ENCODE peak calls at places on chromosomes 7 and 10, in nine cellular contexts. One of them, this sample, is unnamed.

GRCh38 chr7:77887567-77887966 is 89.0 kb downstream of the PHTF2 start:
- DNase-seq in tibial nerve: no peak
- DNase-seq in effector memory CD8-positive, alpha-beta T cell: no peak
- DNase-seq in cardiac muscle cell: no peak
- DNase-seq in stimulated activated CD8-positive, alpha-beta memory T cell treated with anti-CD3 and anti-CD28 coated beads, Interleukin-15, amount 100 ng/mL, for 24 hours: no peak
- DNase-seq in stimulated activated CD4-positive, alpha-beta T cell treated with anti-CD3 and anti-CD28 coated beads, Interleukin-1b, Interleukin-23, amount 100 ng/mL, for 24 hours: no peak
- DNase-seq in astrocyte of the spinal cord: peak
- DNase-seq in nucleus accumbens: no peak
- DNase-seq in HAP-1: no peak
- DNase-seq in this sample: no peak

GRCh38 chr7:38448076-38448475 is 174.6 kb upstream of the TARP start:
- DNase-seq in stimulated activated CD8-positive, alpha-beta memory T cell treated with anti-CD3 and anti-CD28 coated beads, Interleukin-15, amount 100 ng/mL, for 24 hours: no peak
- DNase-seq in tibial nerve: no peak
- DNase-seq in astrocyte of the spinal cord: peak
- DNase-seq in effector memory CD8-positive, alpha-beta T cell: no peak
- DNase-seq in stimulated activated CD4-positive, alpha-beta T cell treated with anti-CD3 and anti-CD28 coated beads, Interleukin-1b, Interleukin-23, amount 100 ng/mL, for 24 hours: no peak
- DNase-seq in nucleus accumbens: no peak
- DNase-seq in cardiac muscle cell: no peak
- DNase-seq in HAP-1: no peak
- DNase-seq in this sample: no peak

GRCh38 chr10:104638861-104639594 is 2.1 kb upstream of the SORCS3 start:
- DNase-seq in effector memory CD8-positive, alpha-beta T cell: no peak
- DNase-seq in tibial nerve: no peak
- DNase-seq in astrocyte of the spinal cord: no peak
- DNase-seq in stimulated activated CD8-positive, alpha-beta memory T cell treated with anti-CD3 and anti-CD28 coated beads, Interleukin-15, amount 100 ng/mL, for 24 hours: no peak
- DNase-seq in cardiac muscle cell: peak
- DNase-seq in nucleus accumbens: no peak
- DNase-seq in HAP-1: no peak
- DNase-seq in stimulated activated CD4-positive, alpha-beta T cell treated with anti-CD3 and anti-CD28 coated beads, Interleukin-1b, Interleukin-23, amount 100 ng/mL, for 24 hours: no peak
- DNase-seq in this sample: no peak

GRCh38 chr10:121085386-121085785 is 234.2 kb downstream of the WDR11 start:
- DNase-seq in effector memory CD8-positive, alpha-beta T cell: no peak
- DNase-seq in tibial nerve: no peak
- DNase-seq in nucleus accumbens: no peak
- DNase-seq in stimulated activated CD4-positive, alpha-beta T cell treated with anti-CD3 and anti-CD28 coated beads, Interleukin-1b, Interleukin-23, amount 100 ng/mL, for 24 hours: no peak
- DNase-seq in cardiac muscle cell: no peak
- DNase-seq in stimulated activated CD8-positive, alpha-beta memory T cell treated with anti-CD3 and anti-CD28 coated beads, Interleukin-15, amount 100 ng/mL, for 24 hours: no peak
- DNase-seq in HAP-1: no peak
- DNase-seq in astrocyte of the spinal cord: no peak
- DNase-seq in this sample: peak

GRCh38 chr7:117274951-117275350 is 47.9 kb downstream of the WNT2 start:
- DNase-seq in nucleus accumbens: no peak
- DNase-seq in HAP-1: no peak
- DNase-seq in tibial nerve: no peak
- DNase-seq in effector memory CD8-positive, alpha-beta T cell: no peak
- DNase-seq in stimulated activated CD4-positive, alpha-beta T cell treated with anti-CD3 and anti-CD28 coated beads, Interleukin-1b, Interleukin-23, amount 100 ng/mL, for 24 hours: no peak
- DNase-seq in cardiac muscle cell: no peak
- DNase-seq in stimulated activated CD8-positive, alpha-beta memory T cell treated with anti-CD3 and anti-CD28 coated beads, Interleukin-15, amount 100 ng/mL, for 24 hours: no peak
- DNase-seq in astrocyte of the spinal cord: no peak
- DNase-seq in this sample: no peak

GRCh38 chr10:11699546-11700097 is 42.6 kb upstream of the ECHDC3 start:
- DNase-seq in nucleus accumbens: no peak
- DNase-seq in astrocyte of the spinal cord: no peak
- DNase-seq in HAP-1: no peak
- DNase-seq in tibial nerve: no peak
- DNase-seq in stimulated activated CD4-positive, alpha-beta T cell treated with anti-CD3 and anti-CD28 coated beads, Interleukin-1b, Interleukin-23, amount 100 ng/mL, for 24 hours: no peak
- DNase-seq in cardiac muscle cell: no peak
- DNase-seq in effector memory CD8-positive, alpha-beta T cell: no peak
- DNase-seq in stimulated activated CD8-positive, alpha-beta memory T cell treated with anti-CD3 and anti-CD28 coated beads, Interleukin-15, amount 100 ng/mL, for 24 hours: no peak
- DNase-seq in this sample: no peak

GRCh38 chr7:47278043-47278442 is 303.9 kb downstream of the TNS3 start:
- DNase-seq in effector memory CD8-positive, alpha-beta T cell: no peak
- DNase-seq in stimulated activated CD8-positive, alpha-beta memory T cell treated with anti-CD3 and anti-CD28 coated beads, Interleukin-15, amount 100 ng/mL, for 24 hours: no peak
- DNase-seq in astrocyte of the spinal cord: no peak
- DNase-seq in tibial nerve: no peak
- DNase-seq in stimulated activated CD4-positive, alpha-beta T cell treated with anti-CD3 and anti-CD28 coated beads, Interleukin-1b, Interleukin-23, amount 100 ng/mL, for 24 hours: no peak
- DNase-seq in cardiac muscle cell: no peak
- DNase-seq in nucleus accumbens: no peak
- DNase-seq in HAP-1: no peak
- DNase-seq in this sample: no peak

GRCh38 chr10:43128958-43129706 is 9.1 kb upstream of the CSGALNACT2 start:
- DNase-seq in HAP-1: no peak
- DNase-seq in effector memory CD8-positive, alpha-beta T cell: no peak
- DNase-seq in cardiac muscle cell: no peak
- DNase-seq in stimulated activated CD8-positive, alpha-beta memory T cell treated with anti-CD3 and anti-CD28 coated beads, Interleukin-15, amount 100 ng/mL, for 24 hours: no peak
- DNase-seq in tibial nerve: no peak
- DNase-seq in astrocyte of the spinal cord: peak
- DNase-seq in nucleus accumbens: no peak
- DNase-seq in stimulated activated CD4-positive, alpha-beta T cell treated with anti-CD3 and anti-CD28 coated beads, Interleukin-1b, Interleukin-23, amount 100 ng/mL, for 24 hours: no peak
- DNase-seq in this sample: peak

GRCh38 chr7:141072548-141073172 is 1.2 kb upstream of the TMEM178B start:
- DNase-seq in astrocyte of the spinal cord: peak
- DNase-seq in stimulated activated CD4-positive, alpha-beta T cell treated with anti-CD3 and anti-CD28 coated beads, Interleukin-1b, Interleukin-23, amount 100 ng/mL, for 24 hours: no peak
- DNase-seq in cardiac muscle cell: peak
- DNase-seq in effector memory CD8-positive, alpha-beta T cell: no peak
- DNase-seq in HAP-1: peak
- DNase-seq in tibial nerve: no peak
- DNase-seq in nucleus accumbens: peak
- DNase-seq in stimulated activated CD8-positive, alpha-beta memory T cell treated with anti-CD3 and anti-CD28 coated beads, Interleukin-15, amount 100 ng/mL, for 24 hours: no peak
- DNase-seq in this sample: peak

GRCh38 chr10:108275895-108276685 is 1111.6 kb upstream of the SORCS1 start:
- DNase-seq in cardiac muscle cell: no peak
- DNase-seq in tibial nerve: no peak
- DNase-seq in stimulated activated CD8-positive, alpha-beta memory T cell treated with anti-CD3 and anti-CD28 coated beads, Interleukin-15, amount 100 ng/mL, for 24 hours: no peak
- DNase-seq in nucleus accumbens: no peak
- DNase-seq in stimulated activated CD4-positive, alpha-beta T cell treated with anti-CD3 and anti-CD28 coated beads, Interleukin-1b, Interleukin-23, amount 100 ng/mL, for 24 hours: no peak
- DNase-seq in effector memory CD8-positive, alpha-beta T cell: no peak
- DNase-seq in HAP-1: no peak
- DNase-seq in astrocyte of the spinal cord: no peak
- DNase-seq in this sample: no peak

GRCh38 chr7:151684408-151685175 is 164.9 kb upstream of the RHEB start:
- DNase-seq in tibial nerve: no peak
- DNase-seq in cardiac muscle cell: no peak
- DNase-seq in HAP-1: no peak
- DNase-seq in effector memory CD8-positive, alpha-beta T cell: no peak
- DNase-seq in nucleus accumbens: no peak
- DNase-seq in astrocyte of the spinal cord: no peak
- DNase-seq in stimulated activated CD8-positive, alpha-beta memory T cell treated with anti-CD3 and anti-CD28 coated beads, Interleukin-15, amount 100 ng/mL, for 24 hours: no peak
- DNase-seq in stimulated activated CD4-positive, alpha-beta T cell treated with anti-CD3 and anti-CD28 coated beads, Interleukin-1b, Interleukin-23, amount 100 ng/mL, for 24 hours: no peak
- DNase-seq in this sample: no peak

GRCh38 chr10:77431209-77431611 is 206.4 kb downstream of the KCNMA1 start:
- DNase-seq in astrocyte of the spinal cord: no peak
- DNase-seq in tibial nerve: no peak
- DNase-seq in cardiac muscle cell: no peak
- DNase-seq in HAP-1: no peak
- DNase-seq in effector memory CD8-positive, alpha-beta T cell: no peak
- DNase-seq in nucleus accumbens: no peak
- DNase-seq in stimulated activated CD8-positive, alpha-beta memory T cell treated with anti-CD3 and anti-CD28 coated beads, Interleukin-15, amount 100 ng/mL, for 24 hours: no peak
- DNase-seq in stimulated activated CD4-positive, alpha-beta T cell treated with anti-CD3 and anti-CD28 coated beads, Interleukin-1b, Interleukin-23, amount 100 ng/mL, for 24 hours: no peak
- DNase-seq in this sample: no peak

GRCh38 chr10:21516270-21517131 is 9.0 kb downstream of the SKIDA1 start:
- DNase-seq in HAP-1: no peak
- DNase-seq in cardiac muscle cell: peak
- DNase-seq in stimulated activated CD8-positive, alpha-beta memory T cell treated with anti-CD3 and anti-CD28 coated beads, Interleukin-15, amount 100 ng/mL, for 24 hours: no peak
- DNase-seq in effector memory CD8-positive, alpha-beta T cell: no peak
- DNase-seq in astrocyte of the spinal cord: peak
- DNase-seq in stimulated activated CD4-positive, alpha-beta T cell treated with anti-CD3 and anti-CD28 coated beads, Interleukin-1b, Interleukin-23, amount 100 ng/mL, for 24 hours: no peak
- DNase-seq in tibial nerve: no peak
- DNase-seq in nucleus accumbens: no peak
- DNase-seq in this sample: peak

GRCh38 chr7:44713680-44714335 is 34.8 kb upstream of the ZMIZ2 start:
- DNase-seq in stimulated activated CD8-positive, alpha-beta memory T cell treated with anti-CD3 and anti-CD28 coated beads, Interleukin-15, amount 100 ng/mL, for 24 hours: no peak
- DNase-seq in effector memory CD8-positive, alpha-beta T cell: no peak
- DNase-seq in nucleus accumbens: no peak
- DNase-seq in tibial nerve: no peak
- DNase-seq in stimulated activated CD4-positive, alpha-beta T cell treated with anti-CD3 and anti-CD28 coated beads, Interleukin-1b, Interleukin-23, amount 100 ng/mL, for 24 hours: no peak
- DNase-seq in cardiac muscle cell: no peak
- DNase-seq in astrocyte of the spinal cord: no peak
- DNase-seq in HAP-1: no peak
- DNase-seq in this sample: no peak

GRCh38 chr7:48563334-48563733 is 361.0 kb upstream of the CDC14C start:
- DNase-seq in stimulated activated CD8-positive, alpha-beta memory T cell treated with anti-CD3 and anti-CD28 coated beads, Interleukin-15, amount 100 ng/mL, for 24 hours: no peak
- DNase-seq in effector memory CD8-positive, alpha-beta T cell: no peak
- DNase-seq in stimulated activated CD4-positive, alpha-beta T cell treated with anti-CD3 and anti-CD28 coated beads, Interleukin-1b, Interleukin-23, amount 100 ng/mL, for 24 hours: no peak
- DNase-seq in nucleus accumbens: no peak
- DNase-seq in HAP-1: no peak
- DNase-seq in cardiac muscle cell: no peak
- DNase-seq in astrocyte of the spinal cord: no peak
- DNase-seq in tibial nerve: no peak
- DNase-seq in this sample: no peak

GRCh38 chr7:30836991-30837390 is 65.8 kb downstream of the MINDY4 start:
- DNase-seq in nucleus accumbens: no peak
- DNase-seq in cardiac muscle cell: no peak
- DNase-seq in effector memory CD8-positive, alpha-beta T cell: no peak
- DNase-seq in stimulated activated CD4-positive, alpha-beta T cell treated with anti-CD3 and anti-CD28 coated beads, Interleukin-1b, Interleukin-23, amount 100 ng/mL, for 24 hours: no peak
- DNase-seq in astrocyte of the spinal cord: no peak
- DNase-seq in tibial nerve: no peak
- DNase-seq in stimulated activated CD8-positive, alpha-beta memory T cell treated with anti-CD3 and anti-CD28 coated beads, Interleukin-15, amount 100 ng/mL, for 24 hours: no peak
- DNase-seq in HAP-1: no peak
- DNase-seq in this sample: no peak

GRCh38 chr10:71723301-71723700 is 3.7 kb upstream of the C10orf105 start:
- DNase-seq in HAP-1: no peak
- DNase-seq in nucleus accumbens: no peak
- DNase-seq in astrocyte of the spinal cord: no peak
- DNase-seq in stimulated activated CD4-positive, alpha-beta T cell treated with anti-CD3 and anti-CD28 coated beads, Interleukin-1b, Interleukin-23, amount 100 ng/mL, for 24 hours: no peak
- DNase-seq in cardiac muscle cell: no peak
- DNase-seq in effector memory CD8-positive, alpha-beta T cell: no peak
- DNase-seq in stimulated activated CD8-positive, alpha-beta memory T cell treated with anti-CD3 and anti-CD28 coated beads, Interleukin-15, amount 100 ng/mL, for 24 hours: no peak
- DNase-seq in tibial nerve: no peak
- DNase-seq in this sample: no peak

GRCh38 chr7:1555046-1555812 is 776 bp downstream of the TMEM184A start:
- DNase-seq in effector memory CD8-positive, alpha-beta T cell: no peak
- DNase-seq in cardiac muscle cell: peak
- DNase-seq in HAP-1: no peak
- DNase-seq in stimulated activated CD8-positive, alpha-beta memory T cell treated with anti-CD3 and anti-CD28 coated beads, Interleukin-15, amount 100 ng/mL, for 24 hours: no peak
- DNase-seq in stimulated activated CD4-positive, alpha-beta T cell treated with anti-CD3 and anti-CD28 coated beads, Interleukin-1b, Interleukin-23, amount 100 ng/mL, for 24 hours: no peak
- DNase-seq in nucleus accumbens: no peak
- DNase-seq in tibial nerve: no peak
- DNase-seq in astrocyte of the spinal cord: peak
- DNase-seq in this sample: no peak

GRCh38 chr10:33333260-33334169 is 952 bp downstream of the NRP1 start:
- DNase-seq in stimulated activated CD4-positive, alpha-beta T cell treated with anti-CD3 and anti-CD28 coated beads, Interleukin-1b, Interleukin-23, amount 100 ng/mL, for 24 hours: no peak
- DNase-seq in cardiac muscle cell: no peak
- DNase-seq in astrocyte of the spinal cord: no peak
- DNase-seq in effector memory CD8-positive, alpha-beta T cell: peak
- DNase-seq in stimulated activated CD8-positive, alpha-beta memory T cell treated with anti-CD3 and anti-CD28 coated beads, Interleukin-15, amount 100 ng/mL, for 24 hours: no peak
- DNase-seq in tibial nerve: no peak
- DNase-seq in HAP-1: no peak
- DNase-seq in nucleus accumbens: no peak
- DNase-seq in this sample: no peak

GRCh38 chr10:94991243-94991888 is 52.9 kb downstream of the CYP2C9 start:
- DNase-seq in stimulated activated CD4-positive, alpha-beta T cell treated with anti-CD3 and anti-CD28 coated beads, Interleukin-1b, Interleukin-23, amount 100 ng/mL, for 24 hours: no peak
- DNase-seq in HAP-1: no peak
- DNase-seq in nucleus accumbens: no peak
- DNase-seq in tibial nerve: no peak
- DNase-seq in astrocyte of the spinal cord: no peak
- DNase-seq in effector memory CD8-positive, alpha-beta T cell: no peak
- DNase-seq in stimulated activated CD8-positive, alpha-beta memory T cell treated with anti-CD3 and anti-CD28 coated beads, Interleukin-15, amount 100 ng/mL, for 24 hours: no peak
- DNase-seq in cardiac muscle cell: no peak
- DNase-seq in this sample: no peak

GRCh38 chr10:113610636-113611601 is 52.9 kb downstream of the NRAP start:
- DNase-seq in HAP-1: no peak
- DNase-seq in stimulated activated CD4-positive, alpha-beta T cell treated with anti-CD3 and anti-CD28 coated beads, Interleukin-1b, Interleukin-23, amount 100 ng/mL, for 24 hours: no peak
- DNase-seq in stimulated activated CD8-positive, alpha-beta memory T cell treated with anti-CD3 and anti-CD28 coated beads, Interleukin-15, amount 100 ng/mL, for 24 hours: no peak
- DNase-seq in nucleus accumbens: no peak
- DNase-seq in effector memory CD8-positive, alpha-beta T cell: no peak
- DNase-seq in astrocyte of the spinal cord: peak
- DNase-seq in cardiac muscle cell: peak
- DNase-seq in tibial nerve: no peak
- DNase-seq in this sample: no peak

GRCh38 chr10:114607358-114607998 is 50.6 kb downstream of the ABLIM1 start:
- DNase-seq in stimulated activated CD4-positive, alpha-beta T cell treated with anti-CD3 and anti-CD28 coated beads, Interleukin-1b, Interleukin-23, amount 100 ng/mL, for 24 hours: no peak
- DNase-seq in cardiac muscle cell: no peak
- DNase-seq in astrocyte of the spinal cord: peak
- DNase-seq in tibial nerve: no peak
- DNase-seq in stimulated activated CD8-positive, alpha-beta memory T cell treated with anti-CD3 and anti-CD28 coated beads, Interleukin-15, amount 100 ng/mL, for 24 hours: no peak
- DNase-seq in HAP-1: no peak
- DNase-seq in effector memory CD8-positive, alpha-beta T cell: no peak
- DNase-seq in nucleus accumbens: no peak
- DNase-seq in this sample: no peak

GRCh38 chr10:116038259-116038658 is 234.7 kb downstream of the GFRA1 start:
- DNase-seq in astrocyte of the spinal cord: peak
- DNase-seq in HAP-1: no peak
- DNase-seq in effector memory CD8-positive, alpha-beta T cell: no peak
- DNase-seq in cardiac muscle cell: no peak
- DNase-seq in tibial nerve: peak
- DNase-seq in nucleus accumbens: no peak
- DNase-seq in stimulated activated CD4-positive, alpha-beta T cell treated with anti-CD3 and anti-CD28 coated beads, Interleukin-1b, Interleukin-23, amount 100 ng/mL, for 24 hours: no peak
- DNase-seq in stimulated activated CD8-positive, alpha-beta memory T cell treated with anti-CD3 and anti-CD28 coated beads, Interleukin-15, amount 100 ng/mL, for 24 hours: no peak
- DNase-seq in this sample: no peak

GRCh38 chr7:64314493-64315020 is 796 bp downstream of the ZNF736 start:
- DNase-seq in nucleus accumbens: no peak
- DNase-seq in stimulated activated CD4-positive, alpha-beta T cell treated with anti-CD3 and anti-CD28 coated beads, Interleukin-1b, Interleukin-23, amount 100 ng/mL, for 24 hours: no peak
- DNase-seq in tibial nerve: no peak
- DNase-seq in astrocyte of the spinal cord: no peak
- DNase-seq in HAP-1: no peak
- DNase-seq in stimulated activated CD8-positive, alpha-beta memory T cell treated with anti-CD3 and anti-CD28 coated beads, Interleukin-15, amount 100 ng/mL, for 24 hours: no peak
- DNase-seq in cardiac muscle cell: no peak
- DNase-seq in effector memory CD8-positive, alpha-beta T cell: no peak
- DNase-seq in this sample: no peak

GRCh38 chr10:86091216-86091615 is 275.4 kb downstream of the GRID1 start:
- DNase-seq in cardiac muscle cell: no peak
- DNase-seq in effector memory CD8-positive, alpha-beta T cell: no peak
- DNase-seq in nucleus accumbens: no peak
- DNase-seq in tibial nerve: no peak
- DNase-seq in HAP-1: no peak
- DNase-seq in stimulated activated CD4-positive, alpha-beta T cell treated with anti-CD3 and anti-CD28 coated beads, Interleukin-1b, Interleukin-23, amount 100 ng/mL, for 24 hours: no peak
- DNase-seq in stimulated activated CD8-positive, alpha-beta memory T cell treated with anti-CD3 and anti-CD28 coated beads, Interleukin-15, amount 100 ng/mL, for 24 hours: no peak
- DNase-seq in astrocyte of the spinal cord: no peak
- DNase-seq in this sample: no peak

GRCh38 chr10:120460776-120461175 is 3.7 kb downstream of the PLPP4 start:
- DNase-seq in astrocyte of the spinal cord: peak
- DNase-seq in stimulated activated CD4-positive, alpha-beta T cell treated with anti-CD3 and anti-CD28 coated beads, Interleukin-1b, Interleukin-23, amount 100 ng/mL, for 24 hours: no peak
- DNase-seq in stimulated activated CD8-positive, alpha-beta memory T cell treated with anti-CD3 and anti-CD28 coated beads, Interleukin-15, amount 100 ng/mL, for 24 hours: no peak
- DNase-seq in nucleus accumbens: no peak
- DNase-seq in cardiac muscle cell: no peak
- DNase-seq in effector memory CD8-positive, alpha-beta T cell: no peak
- DNase-seq in HAP-1: no peak
- DNase-seq in tibial nerve: no peak
- DNase-seq in this sample: no peak

GRCh38 chr7:3636131-3636860 is 335.2 kb downstream of the SDK1 start:
- DNase-seq in stimulated activated CD8-positive, alpha-beta memory T cell treated with anti-CD3 and anti-CD28 coated beads, Interleukin-15, amount 100 ng/mL, for 24 hours: no peak
- DNase-seq in tibial nerve: no peak
- DNase-seq in effector memory CD8-positive, alpha-beta T cell: no peak
- DNase-seq in cardiac muscle cell: no peak
- DNase-seq in stimulated activated CD4-positive, alpha-beta T cell treated with anti-CD3 and anti-CD28 coated beads, Interleukin-1b, Interleukin-23, amount 100 ng/mL, for 24 hours: no peak
- DNase-seq in HAP-1: no peak
- DNase-seq in astrocyte of the spinal cord: peak
- DNase-seq in nucleus accumbens: no peak
- DNase-seq in this sample: no peak

GRCh38 chr7:66604198-66604597 is 24.5 kb upstream of the KCTD7 start:
- DNase-seq in stimulated activated CD8-positive, alpha-beta memory T cell treated with anti-CD3 and anti-CD28 coated beads, Interleukin-15, amount 100 ng/mL, for 24 hours: no peak
- DNase-seq in stimulated activated CD4-positive, alpha-beta T cell treated with anti-CD3 and anti-CD28 coated beads, Interleukin-1b, Interleukin-23, amount 100 ng/mL, for 24 hours: no peak
- DNase-seq in cardiac muscle cell: no peak
- DNase-seq in HAP-1: no peak
- DNase-seq in astrocyte of the spinal cord: no peak
- DNase-seq in effector memory CD8-positive, alpha-beta T cell: no peak
- DNase-seq in nucleus accumbens: no peak
- DNase-seq in tibial nerve: no peak
- DNase-seq in this sample: no peak

GRCh38 chr7:39703143-39703542 is 79.8 kb downstream of the RALA start:
- DNase-seq in stimulated activated CD8-positive, alpha-beta memory T cell treated with anti-CD3 and anti-CD28 coated beads, Interleukin-15, amount 100 ng/mL, for 24 hours: no peak
- DNase-seq in cardiac muscle cell: no peak
- DNase-seq in HAP-1: peak
- DNase-seq in nucleus accumbens: no peak
- DNase-seq in tibial nerve: no peak
- DNase-seq in stimulated activated CD4-positive, alpha-beta T cell treated with anti-CD3 and anti-CD28 coated beads, Interleukin-1b, Interleukin-23, amount 100 ng/mL, for 24 hours: no peak
- DNase-seq in effector memory CD8-positive, alpha-beta T cell: no peak
- DNase-seq in astrocyte of the spinal cord: no peak
- DNase-seq in this sample: no peak

GRCh38 chr10:133527779-133528271 is 662 bp downstream of the CYP2E1 start:
- DNase-seq in nucleus accumbens: no peak
- DNase-seq in cardiac muscle cell: no peak
- DNase-seq in stimulated activated CD4-positive, alpha-beta T cell treated with anti-CD3 and anti-CD28 coated beads, Interleukin-1b, Interleukin-23, amount 100 ng/mL, for 24 hours: no peak
- DNase-seq in tibial nerve: no peak
- DNase-seq in HAP-1: no peak
- DNase-seq in astrocyte of the spinal cord: no peak
- DNase-seq in stimulated activated CD8-positive, alpha-beta memory T cell treated with anti-CD3 and anti-CD28 coated beads, Interleukin-15, amount 100 ng/mL, for 24 hours: no peak
- DNase-seq in effector memory CD8-positive, alpha-beta T cell: no peak
- DNase-seq in this sample: peak

GRCh38 chr10:3763035-3763456 is 22.0 kb downstream of the KLF6 start:
- DNase-seq in cardiac muscle cell: no peak
- DNase-seq in tibial nerve: no peak
- DNase-seq in stimulated activated CD4-positive, alpha-beta T cell treated with anti-CD3 and anti-CD28 coated beads, Interleukin-1b, Interleukin-23, amount 100 ng/mL, for 24 hours: no peak
- DNase-seq in astrocyte of the spinal cord: peak
- DNase-seq in effector memory CD8-positive, alpha-beta T cell: no peak
- DNase-seq in stimulated activated CD8-positive, alpha-beta memory T cell treated with anti-CD3 and anti-CD28 coated beads, Interleukin-15, amount 100 ng/mL, for 24 hours: no peak
- DNase-seq in nucleus accumbens: no peak
- DNase-seq in HAP-1: no peak
- DNase-seq in this sample: no peak

This sample was measured in dorsolateral prefrontal cortex.